ENCODE peak calls at places on chromosomes 2 and 18, in five cellular contexts. H is activated naive CD8-positive, alpha-beta T cell treated with anti-CD3 and anti-CD28 coated beads, Interleukin-2, amount 50 U/mL, for 24 hours; K is foreskin fibroblast; X is putamen; S is NCI-H1694. F is an unnamed sample.

GRCh38 chr2:128796321-128796720 is 477.7 kb upstream of the HS6ST1 start:
- DNase-seq in S (no peak), X (no peak), H (no peak), K (no peak), F (no peak)

GRCh38 chr2:240225660-240226475 is 85.4 kb upstream of the OTOS start:
- DNase-seq in H (no peak), X (no peak), S (no peak), K (no peak), F (no peak)

GRCh38 chr2:225310745-225311144 is 88.8 kb upstream of the NYAP2 start:
- DNase-seq in H (no peak), S (no peak), X (no peak), K (no peak), F (peak; percentile 57)

GRCh38 chr2:99883356-99883867 is 259.0 kb downstream of the AFF3 start:
- DNase-seq in S (no peak), H (no peak), K (no peak), X (no peak), F (no peak)

GRCh38 chr2:38959938-38960608 is 70.4 kb downstream of the ARHGEF33 start:
- DNase-seq in K (peak; percentile 90), S (no peak), H (peak; percentile 66), X (peak; percentile 49), F (no peak)

GRCh38 chr18:41845563-41845962 is 109.5 kb upstream of the PIK3C3 start:
- DNase-seq in X (no peak), S (no peak), H (no peak), K (no peak), F (no peak)

GRCh38 chr2:47048801-47049480 is 106.2 kb downstream of the STPG4 start:
- DNase-seq in S (no peak), K (no peak), H (no peak), X (no peak), F (no peak)

GRCh38 chr18:62825382-62825781 is 110.0 kb downstream of the PHLPP1 start:
- DNase-seq in S (no peak), H (no peak), X (no peak), K (no peak), F (no peak)

GRCh38 chr2:101341901-101342624 is 33.6 kb upstream of the RNF149 start:
- DNase-seq in H (peak; percentile 84), S (peak; percentile 93), X (peak; percentile 77), K (peak; percentile 53), F (peak; percentile 70)

GRCh38 chr2:42092084-42092996 is 44.5 kb downstream of the PKDCC start:
- DNase-seq in S (no peak), K (no peak), X (no peak), H (no peak), F (no peak)

GRCh38 chr2:167890739-167891138 is 356.7 kb downstream of the STK39 start:
- DNase-seq in X (no peak), K (no peak), H (no peak), S (no peak), F (peak; percentile 76)

GRCh38 chr18:46377557-46377956 is 273.4 kb downstream of the HAUS1 start:
- DNase-seq in H (no peak), S (no peak), X (no peak), K (no peak), F (no peak)

GRCh38 chr2:19949071-19949470 is 40.8 kb downstream of the WDR35 start:
- DNase-seq in X (no peak), K (peak; percentile 14), H (no peak), S (no peak), F (no peak)

GRCh38 chr2:147595200-147595599 is 249.6 kb upstream of the ACVR2A start:
- DNase-seq in H (no peak), K (no peak), S (no peak), X (no peak), F (no peak)

GRCh38 chr2:158191076-158191566 is 89.4 kb downstream of the UPP2 start:
- DNase-seq in K (no peak), X (no peak), H (peak; percentile 16), S (no peak), F (no peak)

GRCh38 chr2:216551234-216551633 is 52.6 kb downstream of the RPL37A start:
- DNase-seq in K (peak; percentile 77), H (no peak), S (no peak), X (no peak), F (peak; percentile 71)

GRCh38 chr18:53984021-53984420 is 240.4 kb downstream of the MBD2 start:
- DNase-seq in K (no peak), X (no peak), H (no peak), S (no peak), F (no peak)

GRCh38 chr2:147607379-147607778 is 237.4 kb upstream of the ACVR2A start:
- DNase-seq in H (no peak), X (no peak), S (no peak), K (no peak), F (no peak)

GRCh38 chr2:240551809-240552208 is 6.0 kb downstream of the ANKMY1 start:
- DNase-seq in H (no peak), S (no peak), X (no peak), K (no peak), F (no peak)

GRCh38 chr2:74835831-74836674 is 2.1 kb downstream of the HK2 start:
- DNase-seq in X (no peak), K (peak; percentile 10), S (peak; percentile 47), H (no peak), F (peak; percentile 86)

GRCh38 chr2:237333748-237334147 is 80.2 kb downstream of the COL6A3 start:
- DNase-seq in K (no peak), H (no peak), S (no peak), X (no peak), F (no peak)

GRCh38 chr2:182496596-182496995 is 69.8 kb upstream of the PDE1A start:
- DNase-seq in H (no peak), X (no peak), K (no peak), S (no peak), F (no peak)

GRCh38 chr2:241853651-241854341 is 4.9 kb downstream of the PDCD1 start:
- DNase-seq in K (no peak), X (no peak), H (no peak), S (no peak), F (no peak)

GRCh38 chr18:36314754-36315153 is 17.2 kb downstream of the FHOD3 start:
- DNase-seq in X (no peak), S (no peak), K (peak; percentile 75), H (no peak), F (no peak)

GRCh38 chr2:102005989-102006885 is 14.5 kb downstream of the IL1R2 start:
- DNase-seq in S (no peak), X (no peak), K (peak; percentile 44), H (peak; percentile 42), F (peak; percentile 14)

GRCh38 chr2:234490239-234491074 is 6.4 kb downstream of the ARL4C start:
- DNase-seq in X (no peak), K (no peak), H (no peak), S (no peak), F (no peak)

GRCh38 chr2:150491430-150491829 is 4.0 kb upstream of the RND3 start:
- DNase-seq in X (no peak), K (no peak), H (no peak), S (no peak), F (no peak)

GRCh38 chr2:100752628-100753333 is 67.2 kb upstream of the NPAS2 start:
- DNase-seq in H (no peak), K (peak; percentile 81), X (peak; percentile 39), S (no peak), F (no peak)

GRCh38 chr2:225002039-225002655 is 40.1 kb downstream of the DOCK10 start:
- DNase-seq in K (peak; percentile 64), X (peak; percentile 55), S (peak; percentile 77), H (peak; percentile 63), F (peak; percentile 15)

GRCh38 chr2:171522057-171522803 is at the start of gene CYBRD1:
- DNase-seq in K (peak; percentile 93), S (no peak), H (peak; percentile 46), X (peak; percentile 91), F (no peak)

GRCh38 chr2:45879936-45880335 is 228.5 kb downstream of the PRKCE start:
- DNase-seq in X (no peak), K (no peak), S (no peak), H (no peak), F (no peak)

GRCh38 chr2:207122914-207123744 is 42.6 kb downstream of the KLF7 start:
- DNase-seq in X (no peak), K (peak; percentile 46), S (no peak), H (peak; percentile 64), F (no peak)

GRCh38 chr2:8639122-8639635 is 42.7 kb upstream of the ID2 start:
- DNase-seq in K (no peak), S (no peak), X (no peak), H (no peak), F (no peak)

GRCh38 chr18:46414863-46415262 is 242.2 kb downstream of the LOXHD1 start:
- DNase-seq in X (no peak), S (no peak), K (no peak), H (no peak), F (no peak)